ENCODE peak calls at places on chromosomes 5 and 9, in ten cellular contexts. D, S, J, A, I, T, M, O, E and W are unnamed samples.

GRCh38 chr5:32520995-32521394 is 64.4 kb upstream of the SUB1 start:
- DNase-seq in D (no peak), O (no peak), M (no peak), S (no peak), I (no peak), A (no peak), J (no peak), E (peak), T (no peak), W (no peak)

GRCh38 chr5:178261666-178262600 is 29.3 kb upstream of the PHYKPL start:
- DNase-seq in O (peak), E (no peak), A (no peak), T (no peak), I (no peak), J (no peak), S (no peak), M (no peak), D (no peak), W (no peak)

GRCh38 chr9:2936221-2936620 is 92.3 kb upstream of the PUM3 start:
- DNase-seq in E (no peak), M (no peak), J (no peak), I (no peak), T (no peak), A (no peak), O (no peak), S (no peak), D (no peak), W (no peak)

GRCh38 chr5:176748073-176748966 is 62.0 kb upstream of the UNC5A start:
- DNase-seq in S (no peak), M (no peak), J (no peak), O (peak), I (no peak), T (no peak), A (peak), D (no peak), E (peak), W (no peak)

GRCh38 chr5:1319436-1320343 is 24.8 kb upstream of the TERT start:
- DNase-seq in D (no peak), J (no peak), M (no peak), S (no peak), E (no peak), T (peak), A (no peak), I (no peak), O (peak), W (no peak)

GRCh38 chr9:124220551-124221451 is 36.9 kb upstream of the NEK6 start:
- DNase-seq in S (peak), T (no peak), O (peak), M (no peak), A (peak), I (peak), E (peak), D (no peak), J (no peak), W (peak)

GRCh38 chr9:91500509-91501011 is 76.9 kb upstream of the NFIL3 start:
- DNase-seq in T (no peak), O (no peak), J (no peak), E (peak), M (peak), S (peak), D (no peak), A (peak), I (no peak), W (peak)

GRCh38 chr5:69078921-69079537 is 14.8 kb upstream of the SLC30A5 start:
- DNase-seq in J (no peak), M (no peak), E (peak), D (no peak), A (no peak), I (no peak), T (no peak), O (no peak), S (no peak), W (no peak)

GRCh38 chr5:145683426-145683825 is 151.7 kb downstream of the PRELID2 start:
- DNase-seq in E (no peak), J (no peak), D (no peak), A (no peak), I (no peak), M (no peak), O (no peak), S (no peak), T (no peak), W (no peak)

GRCh38 chr5:127871448-127872153 is 168.4 kb downstream of the CCDC192 start:
- DNase-seq in A (peak), I (peak), T (no peak), O (no peak), D (no peak), E (peak), S (no peak), J (no peak), M (no peak), W (no peak)

GRCh38 chr9:306907-307306 is 92.2 kb downstream of the DOCK8 start:
- DNase-seq in M (peak), A (no peak), D (no peak), O (no peak), S (peak), E (peak), I (no peak), J (no peak), T (no peak), W (no peak)

GRCh38 chr5:132074091-132074771 is 642 bp downstream of the CSF2 start:
- DNase-seq in E (peak), S (no peak), T (no peak), M (no peak), O (peak), J (no peak), D (no peak), I (no peak), A (peak), W (no peak)

GRCh38 chr9:95190413-95190812 is 127.1 kb downstream of the FANCC start:
- DNase-seq in O (no peak), E (no peak), I (no peak), D (no peak), T (no peak), S (no peak), M (no peak), J (no peak), A (no peak), W (no peak)

GRCh38 chr5:59587489-59588337 is 305.8 kb downstream of the PDE4D start:
- DNase-seq in A (no peak), O (peak), J (peak), M (no peak), E (peak), I (no peak), D (peak), S (no peak), T (peak), W (peak)

GRCh38 chr5:36033050-36033449 is 33.6 kb downstream of the UGT3A2 start:
- DNase-seq in T (no peak), J (no peak), M (no peak), E (no peak), S (no peak), I (no peak), O (no peak), A (no peak), D (no peak), W (no peak)

GRCh38 chr5:139193928-139194327 is 4.2 kb downstream of the SIL1 start:
- DNase-seq in S (no peak), A (no peak), M (peak), E (no peak), J (no peak), T (no peak), D (no peak), I (no peak), O (no peak), W (no peak)

GRCh38 chr9:16310288-16311145 is 560.0 kb downstream of the BNC2 start:
- DNase-seq in J (peak), I (no peak), A (no peak), S (no peak), D (no peak), T (no peak), M (no peak), O (no peak), E (no peak), W (no peak)

GRCh38 chr9:77457916-77458592 is 190.1 kb downstream of the GNA14 start:
- DNase-seq in A (peak), J (peak), D (peak), I (no peak), S (peak), T (peak), E (peak), O (no peak), M (peak), W (peak)

GRCh38 chr9:13971910-13972655 is 341.9 kb downstream of the NFIB start:
- DNase-seq in E (no peak), T (no peak), O (peak), M (peak), J (no peak), A (no peak), I (no peak), D (no peak), S (no peak), W (peak)

GRCh38 chr5:94908889-94909480 is 290.5 kb downstream of the SLF1 start:
- DNase-seq in D (peak), S (peak), A (peak), J (no peak), O (no peak), T (peak), I (no peak), E (peak), M (peak), W (no peak)

GRCh38 chr9:36728651-36729520 is 156.2 kb downstream of the MELK start:
- DNase-seq in M (peak), A (peak), T (peak), I (peak), S (peak), D (peak), E (peak), J (peak), O (peak), W (peak)

GRCh38 chr5:36230151-36230788 is 11.5 kb downstream of the NADK2 start:
- DNase-seq in E (no peak), I (no peak), O (no peak), D (no peak), A (no peak), T (no peak), M (peak), J (no peak), S (no peak), W (no peak)

GRCh38 chr5:55338092-55338613 is 30.4 kb downstream of the MTREX start:
- DNase-seq in S (no peak), T (no peak), I (no peak), J (no peak), M (peak), E (no peak), D (no peak), A (no peak), O (no peak), W (no peak)

GRCh38 chr5:58182287-58182841 is 277.5 kb downstream of the PLK2 start:
- DNase-seq in T (no peak), O (no peak), I (no peak), M (no peak), S (no peak), A (no peak), E (no peak), J (no peak), D (no peak), W (no peak)